ENCODE peak calls at places on chromosomes 12 and 14, in five cellular contexts. S, R, T, Z and E are unnamed samples.

GRCh38 chr14:55580401-55581010 is 499 bp downstream of the KTN1 start:
- DNase-seq in T (peak; percentile 24), S (peak; percentile 46), R (peak; percentile 75), Z (peak; percentile 35), E (no peak)

GRCh38 chr14:21631084-21631483 is 3.7 kb downstream of the OR10G2 start:
- DNase-seq in S (no peak), Z (no peak), R (no peak), T (no peak), E (no peak)

GRCh38 chr12:28415755-28416154 is 225.5 kb downstream of the CCDC91 start:
- DNase-seq in R (no peak), S (no peak), T (peak; percentile 90), Z (peak; percentile 15), E (peak; percentile 40)

GRCh38 chr12:1197264-1198018 is 206.4 kb downstream of the ERC1 start:
- DNase-seq in R (no peak), Z (no peak), S (no peak), T (peak; percentile 50), E (peak; percentile 16)

GRCh38 chr14:70425349-70425748 is 8.5 kb upstream of the SYNJ2BP start:
- DNase-seq in S (no peak), T (no peak), R (no peak), Z (no peak), E (no peak)

GRCh38 chr14:77024171-77024627 is 4.3 kb downstream of the IRF2BPL start:
- DNase-seq in S (peak; percentile 41), T (no peak), R (no peak), Z (no peak), E (no peak)

GRCh38 chr12:80702889-80703605 is 4.4 kb upstream of the MYF6 start:
- DNase-seq in S (no peak), Z (no peak), R (peak; percentile 3), T (peak; percentile 69), E (peak; percentile 71)

GRCh38 chr14:73242274-73242960 is 5.1 kb downstream of the PAPLN start:
- DNase-seq in S (no peak), Z (no peak), T (no peak), R (no peak), E (no peak)

GRCh38 chr14:105867961-105868599 is 341.7 kb downstream of the TMEM121 start:
- DNase-seq in R (no peak), T (no peak), S (no peak), Z (no peak), E (no peak)

GRCh38 chr14:56129941-56130340 is 11.7 kb downstream of the PELI2 start:
- DNase-seq in T (no peak), Z (peak; percentile 13), S (no peak), R (no peak), E (no peak)

GRCh38 chr12:19131020-19131431 is 1.5 kb downstream of the PLEKHA5 start:
- DNase-seq in R (no peak), Z (peak; percentile 37), T (peak; percentile 46), S (no peak), E (no peak)

GRCh38 chr12:55607821-55608602 is 28.7 kb upstream of the OR10P1 start:
- DNase-seq in Z (no peak), R (no peak), S (no peak), T (no peak), E (no peak)

GRCh38 chr14:101226603-101227425 is 323.3 kb upstream of the RTL1 start:
- DNase-seq in R (no peak), Z (no peak), S (no peak), T (no peak), E (no peak)

GRCh38 chr12:52249041-52249461 is 16.0 kb downstream of the KRT7 start:
- DNase-seq in R (no peak), S (no peak), Z (no peak), T (peak; percentile 57), E (no peak)

GRCh38 chr14:101495827-101496778 is 65.2 kb upstream of the DIO3 start:
- DNase-seq in Z (no peak), S (no peak), T (no peak), R (no peak), E (no peak)

GRCh38 chr12:69047990-69048389 is 115.0 kb upstream of the CPM start:
- DNase-seq in T (no peak), S (no peak), R (no peak), Z (no peak), E (no peak)

GRCh38 chr14:52318829-52319604 is 4.9 kb downstream of the PTGER2 start:
- DNase-seq in R (no peak), S (no peak), Z (no peak), T (peak; percentile 48), E (no peak)

GRCh38 chr12:16626991-16627390 is 21.0 kb upstream of the LMO3 start:
- DNase-seq in R (no peak), Z (no peak), S (no peak), T (no peak), E (no peak)

DNA sequence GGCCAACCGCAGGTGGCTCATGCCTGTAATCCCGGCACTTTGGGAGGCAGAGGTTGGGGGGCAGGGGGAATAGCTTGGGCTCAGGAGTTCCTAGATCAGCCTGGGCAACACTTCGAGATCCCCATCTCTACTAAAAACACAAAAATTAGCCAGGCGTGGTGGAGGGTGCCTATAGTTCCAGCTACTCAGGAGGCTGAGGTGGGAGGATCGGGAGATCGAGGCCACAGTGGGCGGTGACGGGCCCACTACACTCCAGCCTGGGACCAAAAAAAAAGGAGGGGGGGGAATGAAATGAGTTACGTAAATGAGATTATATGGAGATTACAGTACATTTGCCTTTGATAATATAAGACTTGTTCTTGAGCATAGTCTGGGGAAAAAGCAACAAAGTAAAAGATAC is 1.1 kb downstream of the RPAP3 start:
- DNase-seq in S (no peak), T (no peak), Z (no peak), R (no peak), E (no peak)
- H3K4me3 ChIP-seq in S (peak overlapping the region; percentile 63), T (peak overlapping the region; percentile 75), Z (peak overlapping the region; percentile 83), R (peak overlapping the region; percentile 86), E (peak overlapping the region; percentile 83)

DNA sequence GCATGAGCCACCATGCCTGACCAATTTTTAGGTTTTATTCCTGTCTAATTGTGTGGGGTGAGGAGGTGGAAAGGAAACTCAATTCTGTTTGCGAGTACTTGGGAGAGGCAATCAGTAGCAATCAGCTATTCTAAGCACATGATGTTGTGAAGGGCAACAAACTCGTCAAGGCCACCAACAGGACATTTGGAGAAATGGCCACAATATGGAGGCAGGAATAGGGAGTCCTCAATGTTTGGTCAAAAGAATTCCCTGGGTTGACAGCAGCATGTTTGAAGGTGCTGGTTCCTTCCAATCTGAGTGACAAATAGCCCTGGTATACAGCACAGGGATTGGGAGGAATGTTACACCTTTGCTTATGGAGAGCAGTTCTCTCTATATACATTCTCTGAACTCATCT is 32.7 kb upstream of the USP44 start:
- DNase-seq in S (no peak), T (no peak), Z (no peak), R (no peak), E (no peak)
- TF ChIP-seq CTCF in S (no peak), T (no peak), Z (no peak), R (no peak), E (no peak)

DNA sequence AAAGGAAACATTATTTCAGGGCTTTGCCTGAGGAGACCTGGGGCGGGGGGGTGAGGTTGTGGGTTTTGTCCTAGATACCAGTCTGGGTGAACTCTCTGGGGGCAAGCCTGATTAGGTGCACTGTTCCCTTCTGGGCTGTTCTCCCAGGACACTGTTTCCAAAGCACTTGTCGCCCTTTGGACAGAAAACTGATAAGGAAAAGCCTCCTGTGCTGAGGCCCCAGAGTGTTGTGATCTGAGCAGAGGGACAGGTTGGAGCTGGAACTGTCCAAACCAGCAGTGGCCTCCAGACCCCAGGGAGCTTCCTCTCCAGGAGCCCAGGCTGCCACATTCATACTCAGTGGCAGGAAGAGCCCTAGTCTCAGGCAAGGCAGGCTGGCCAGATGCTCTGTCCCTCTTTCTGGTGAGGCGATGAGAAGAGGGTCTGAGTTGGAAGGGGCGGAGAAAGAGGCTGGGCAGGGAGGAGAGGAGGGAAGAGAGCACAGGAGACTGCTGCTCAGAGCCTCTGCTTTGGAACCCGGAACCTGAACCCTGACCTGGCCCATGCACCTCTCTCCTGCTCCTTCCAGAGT is 1.9 kb downstream of the GALNT16 start:
- DNase-seq in T (no peak), R (no peak), Z (no peak), S (no peak), E (no peak)
- H3K4me3 ChIP-seq in T (no peak overlapping the region), R (no peak overlapping the region), Z (no peak overlapping the region), S (peak overlapping the region; percentile 11), E (no peak overlapping the region)

DNA sequence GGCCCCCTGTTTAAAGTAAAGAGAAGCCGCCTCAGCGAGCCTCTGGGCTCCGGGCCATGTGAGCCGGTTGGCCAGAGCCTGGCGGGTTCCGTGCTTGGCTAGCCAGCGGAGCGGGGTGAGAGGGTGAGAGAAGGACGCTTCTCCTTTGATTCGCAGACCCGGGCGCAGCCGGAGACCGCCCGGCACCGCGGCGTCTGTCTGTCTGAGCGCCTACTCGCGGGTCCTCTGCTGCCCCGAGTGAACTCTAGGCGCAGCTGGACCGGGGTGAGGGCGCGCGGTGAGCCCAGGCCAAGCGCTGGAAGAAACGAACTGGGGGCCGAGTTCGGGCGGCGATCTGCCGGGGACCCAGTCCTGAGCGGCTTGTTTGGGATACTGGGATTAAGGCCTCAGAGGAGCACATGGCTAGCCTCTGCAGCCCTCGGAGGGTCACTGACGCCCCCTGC is 41.4 kb upstream of the TBX5 start:
- DNase-seq in T (no peak), R (no peak), S (no peak), Z (no peak), E (no peak)
- TF ChIP-seq CTCF in T (no peak), R (no peak), S (no peak), Z (no peak), E (no peak)

GRCh38 chr12:5430639-5431603 is 987 bp upstream of the NTF3 start:
- DNase-seq in Z (peak; percentile 6), T (no peak), S (no peak), R (peak; percentile 71), E (no peak)
- H3K4me3 ChIP-seq in Z (no peak overlapping the region), T (peak overlapping the region; percentile 95), S (no peak overlapping the region), R (peak overlapping the region; percentile 93), E (no peak overlapping the region)

GRCh38 chr12:113822986-113823385 is 143.1 kb downstream of the RBM19 start:
- DNase-seq in Z (no peak), T (no peak), R (no peak), S (no peak), E (no peak)

GRCh38 chr12:113823816-113824215 is 142.3 kb downstream of the RBM19 start:
- DNase-seq in T (no peak), S (no peak), Z (no peak), R (no peak), E (no peak)

GRCh38 chr12:113829212-113829611 is 136.9 kb downstream of the RBM19 start:
- DNase-seq in T (no peak), S (no peak), Z (no peak), R (no peak), E (no peak)

GRCh38 chr12:113825705-113826104 is 140.4 kb downstream of the RBM19 start:
- DNase-seq in Z (no peak), R (no peak), T (no peak), S (no peak), E (no peak)

DNA sequence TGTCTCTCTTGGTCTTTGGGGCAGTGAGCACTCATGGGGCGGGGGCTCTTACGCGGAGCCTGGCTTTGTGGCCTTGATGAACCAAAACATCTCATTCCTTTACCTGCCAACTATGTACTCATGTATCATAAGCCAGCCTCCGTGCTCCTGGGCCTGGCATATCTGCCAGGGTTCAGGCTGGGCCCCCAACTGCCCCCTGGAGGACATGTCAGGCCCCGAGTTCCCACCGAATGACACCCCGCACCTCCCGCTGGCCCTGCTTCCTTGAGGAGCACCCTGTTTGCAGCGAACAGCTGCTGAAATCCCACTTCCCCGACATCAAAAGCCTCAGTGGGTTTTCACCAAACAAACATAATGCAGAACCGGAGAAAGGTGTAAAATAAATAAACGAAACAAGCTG is 139.3 kb downstream of the RBM19 start:
- DNase-seq in S (no peak), Z (no peak), T (no peak), R (no peak), E (no peak)
- TF ChIP-seq CTCF in S (no peak), Z (no peak), T (no peak), R (peak; percentile 15), E (peak; percentile 25)